ENCODE peak calls at places on chromosomes 16 and 17, in six cellular contexts. I, V, F, N, H and X are unnamed samples. For H3K4me1, the result is how much of the 10 kb centered on the place peaks cover.

GRCh38 chr17:28906276-28907051 is 3.6 kb upstream of the DHRS13 start:
- DNase-seq in V (no peak), H (no peak), F (no peak), I (no peak), N (no peak), X (no peak)

GRCh38 chr16:75252946-75253911 is 1.8 kb upstream of the BCAR1 start:
- DNase-seq in N (no peak), I (no peak), V (no peak), H (no peak), F (peak), X (no peak)

GRCh38 chr16:69323428-69323827 is 7.0 kb downstream of the PDF start:
- DNase-seq in N (no peak), F (no peak), H (no peak), I (no peak), V (no peak), X (no peak)

GRCh38 chr17:43900858-43901754 is 6.2 kb downstream of the MPP2 start:
- DNase-seq in N (no peak), I (no peak), H (no peak), F (no peak), V (peak), X (peak)

GRCh38 chr17:48293319-48294192 is 136.5 kb downstream of the SKAP1 start:
- DNase-seq in N (no peak), V (no peak), I (no peak), F (no peak), H (no peak), X (no peak)

GRCh38 chr17:81457396-81457795 is 55.2 kb downstream of the ACTG1 start:
- DNase-seq in H (no peak), N (no peak), V (no peak), F (no peak), I (peak), X (no peak)

GRCh38 chr17:6065351-6065750 is 4.8 kb upstream of the WSCD1 start:
- DNase-seq in I (no peak), H (no peak), F (no peak), N (no peak), V (no peak), X (no peak)

GRCh38 chr16:86626966-86627365 is 48.6 kb downstream of the FOXL1 start:
- DNase-seq in H (no peak), I (no peak), V (no peak), N (no peak), F (no peak), X (no peak)

GRCh38 chr17:79843475-79843916 is 4.3 kb upstream of the CBX4 start:
- DNase-seq in N (no peak), H (no peak), V (no peak), I (no peak), F (no peak), X (no peak)

GRCh38 chr16:68490829-68491575 is 42.7 kb upstream of the SMPD3 start:
- DNase-seq in F (peak), I (no peak), V (peak), N (no peak), H (no peak), X (no peak)

GRCh38 chr16:8552487-8553221 is 37.7 kb downstream of the TMEM114 start:
- DNase-seq in F (no peak), I (no peak), V (no peak), H (no peak), N (peak), X (no peak)

GRCh38 chr17:41133880-41134735 is 6.2 kb downstream of the KRTAP4-6 start:
- DNase-seq in F (peak), V (no peak), I (no peak), N (no peak), H (no peak), X (no peak)

GRCh38 chr17:38925263-38925995 is at the start of gene LASP1NB:
- DNase-seq in N (no peak), V (no peak), I (no peak), H (no peak), F (peak), X (peak)

GRCh38 chr17:80331820-80332219 is 71.2 kb downstream of the RNF213 start:
- DNase-seq in H (no peak), V (no peak), N (no peak), F (no peak), I (no peak), X (no peak)

GRCh38 chr17:15247891-15248529 is 17.1 kb downstream of the PMP22 start:
- DNase-seq in I (no peak), V (peak), H (no peak), N (no peak), F (no peak), X (no peak)

GRCh38 chr16:4316732-4317461 is 1.0 kb downstream of the GLIS2 start:
- DNase-seq in H (no peak), N (no peak), I (no peak), F (no peak), V (no peak), X (peak)

GRCh38 chr17:69485901-69486643 is 71.6 kb downstream of the MAP2K6 start:
- DNase-seq in N (no peak), H (no peak), I (no peak), V (no peak), F (peak), X (no peak)

GRCh38 chr16:6803171-6803570 is 529.5 kb upstream of the RBFOX1 start:
- DNase-seq in F (no peak), I (no peak), H (no peak), V (no peak), N (no peak), X (no peak)

GRCh38 chr17:48520631-48521045 is 10.2 kb downstream of the HOXB1 start:
- DNase-seq in N (no peak), H (no peak), V (no peak), F (peak), I (no peak), X (no peak)

GRCh38 chr16:56868175-56868574 is 3.2 kb downstream of the SLC12A3 start:
- DNase-seq in F (no peak), H (no peak), I (no peak), V (no peak), N (no peak), X (no peak)

GRCh38 chr17:41792835-41793748 is 6.6 kb upstream of the JUP start:
- DNase-seq in F (peak), I (peak), V (peak), H (no peak), N (peak), X (peak)

GRCh38 chr16:57316390-57317017 is 32.0 kb upstream of the PLLP start:
- DNase-seq in I (no peak), H (no peak), F (peak), V (peak), N (no peak), X (no peak)

GRCh38 chr17:14297161-14297851 is 3.6 kb upstream of the HS3ST3B1 start:
- DNase-seq in I (no peak), V (peak), F (no peak), H (no peak), N (peak), X (peak)

GRCh38 chr17:50337956-50338355 is 8.0 kb upstream of the XYLT2 start:
- DNase-seq in F (peak), I (peak), N (no peak), H (no peak), V (no peak), X (no peak)

GRCh38 chr17:978110-979093 is 1.2 kb downstream of the NXN start:
- DNase-seq in I (no peak), N (no peak), V (no peak), F (peak), H (no peak), X (peak)

GRCh38 chr17:4605826-4606225 is 21.5 kb downstream of the SMTNL2 start:
- DNase-seq in N (no peak), H (no peak), I (no peak), V (no peak), F (peak), X (no peak)

GRCh38 chr17:83053021-83053778 is 26.2 kb upstream of the METRNL start:
- DNase-seq in N (no peak), I (peak), H (no peak), F (peak), V (no peak), X (no peak)
- TF ChIP-seq SMC3 in N (no peak), I (no peak), H (no peak), F (no peak), V (no peak), X (no peak)

GRCh38 chr17:59428896-59429460 is 97.5 kb downstream of the YPEL2 start:
- DNase-seq in F (no peak), V (no peak), H (no peak), I (no peak), N (no peak), X (no peak)
- H3K4me1 ChIP-seq in F (under half), V (under half), H (under half), I (under half), N (half or more), X (under half)

DNA sequence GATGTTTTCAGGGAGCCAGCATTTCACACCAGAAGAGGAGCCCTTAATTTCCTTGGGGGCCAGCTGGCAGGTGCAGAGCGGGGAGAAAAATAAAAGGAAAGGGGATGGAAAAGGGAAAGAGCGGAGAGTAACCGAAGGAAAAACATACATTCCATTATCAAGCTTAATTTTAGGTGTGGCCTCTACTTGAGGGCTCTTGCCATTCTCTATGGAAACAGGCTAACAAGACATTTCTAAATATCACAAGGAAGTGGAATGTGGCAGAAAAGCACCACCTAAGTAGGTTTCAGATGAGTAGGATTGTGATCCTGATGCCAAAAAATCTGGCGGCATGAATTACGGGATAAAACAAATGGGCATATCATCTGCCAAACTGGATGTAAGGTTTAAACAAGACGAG is 970 bp upstream of the DYNC1LI2 start:
- DNase-seq in N (no peak), H (no peak), V (no peak), I (no peak), F (no peak), X (no peak)
- TF ChIP-seq SMC3 in N (no peak), H (no peak), V (no peak), I (no peak), F (no peak), X (no peak)

GRCh38 chr17:66330646-66331037 is 28.2 kb downstream of the PRKCA start:
- DNase-seq in H (no peak), N (no peak), F (no peak), I (no peak), V (no peak), X (no peak)

GRCh38 chr17:66322764-66323163 is 20.4 kb downstream of the PRKCA start:
- DNase-seq in V (no peak), I (no peak), F (no peak), N (no peak), H (no peak), X (no peak)

GRCh38 chr17:66331038-66331816 is 28.8 kb downstream of the PRKCA start:
- DNase-seq in V (no peak), I (peak), F (no peak), H (no peak), N (no peak), X (no peak)

DNA sequence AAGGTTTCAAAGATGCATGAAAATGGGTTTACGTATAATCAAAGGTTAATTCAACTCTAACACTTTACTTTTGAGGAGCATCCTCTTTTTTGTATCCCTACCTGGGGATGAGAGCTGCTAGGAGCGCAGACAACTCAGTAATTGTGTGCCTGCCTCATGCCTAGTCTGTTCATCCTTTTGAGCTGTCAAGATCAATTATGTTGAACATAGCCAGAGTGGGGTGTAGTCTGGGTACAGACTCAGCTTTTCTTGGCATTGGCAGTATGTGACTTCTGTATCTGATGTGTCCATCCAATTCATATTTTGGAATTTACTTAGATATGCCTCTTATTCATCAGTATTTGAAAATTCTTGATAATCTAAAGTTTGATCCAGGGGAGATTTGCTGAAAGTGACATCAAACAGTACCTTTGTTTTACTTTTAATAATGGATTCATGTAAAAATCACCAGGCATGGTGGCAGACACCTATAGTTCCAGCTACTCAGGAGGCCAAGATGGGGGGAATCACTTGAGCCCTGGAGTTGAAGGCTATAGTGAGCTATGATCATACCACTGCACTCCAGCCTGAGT is 24.1 kb downstream of the PRKCA start:
- DNase-seq in F (no peak), H (no peak), I (no peak), N (no peak), V (no peak), X (peak)
- H3K4me1 ChIP-seq in F (under half), H (under half), I (under half), N (under half), V (under half), X (under half)

GRCh38 chr17:63934391-63935112 is 2.4 kb upstream of the CD79B start:
- DNase-seq in I (no peak), V (no peak), F (no peak), N (no peak), H (no peak), X (peak)
- TF ChIP-seq SMC3 in I (no peak), V (no peak), F (no peak), N (no peak), H (no peak), X (no peak)

GRCh38 chr17:75845058-75845711 is 981 bp upstream of the UNC13D start:
- DNase-seq in I (peak), V (peak), N (peak), H (peak), F (peak), X (peak)

GRCh38 chr17:75845933-75846700 is 1.9 kb upstream of the UNC13D start:
- DNase-seq in V (no peak), N (no peak), F (no peak), I (no peak), H (no peak), X (no peak)

GRCh38 chr17:75848523-75849303 is 4.5 kb upstream of the UNC13D start:
- DNase-seq in H (no peak), V (peak), N (peak), F (peak), I (peak), X (peak)

GRCh38 chr17:75847595-75848522 is 3.7 kb upstream of the UNC13D start:
- DNase-seq in I (no peak), V (no peak), F (no peak), H (no peak), N (no peak), X (no peak)

DNA sequence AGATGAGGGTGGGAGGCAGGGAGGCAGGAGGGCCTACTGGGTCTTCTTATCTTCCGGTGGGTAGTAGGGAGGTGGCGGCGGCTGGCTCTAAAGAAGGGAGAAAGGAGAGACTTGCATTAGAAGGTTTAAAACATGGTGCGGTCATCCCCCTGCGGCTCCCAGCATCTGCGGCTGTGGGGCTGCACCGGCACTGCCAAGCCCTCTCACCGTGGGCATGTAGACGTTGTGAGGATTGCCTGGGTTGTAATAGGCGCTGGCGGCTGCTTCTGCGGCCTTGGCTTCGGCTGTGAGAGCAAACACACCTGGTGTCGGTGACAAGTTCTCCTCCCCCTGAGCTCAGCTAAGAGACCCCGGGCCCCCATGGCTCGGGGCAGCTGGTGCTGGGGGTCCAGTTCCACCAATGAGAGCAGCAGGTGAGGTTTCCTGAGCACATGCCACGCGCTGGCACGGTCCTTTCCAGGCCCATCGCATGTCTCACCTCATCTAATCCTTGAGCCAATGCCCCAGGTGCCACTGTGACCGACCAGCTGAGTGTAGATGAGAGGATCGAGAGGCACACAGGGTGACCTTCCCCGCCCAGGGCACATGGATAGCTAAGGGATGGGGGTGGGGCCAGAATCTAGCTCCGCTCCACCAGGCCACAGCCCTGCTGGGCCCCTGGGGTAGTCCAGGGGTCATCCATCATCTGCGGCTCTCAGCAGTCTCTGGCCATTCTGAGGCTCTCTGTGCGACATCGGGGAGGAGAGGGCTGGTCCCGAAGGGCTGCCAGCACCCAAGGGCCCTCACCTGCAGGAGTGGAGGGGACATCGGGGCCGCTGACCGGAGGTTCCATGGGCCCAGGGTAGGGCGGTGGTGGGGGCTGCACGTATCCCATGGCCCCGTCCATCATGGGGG is 2.7 kb upstream of the UNC13D start:
- DNase-seq in N (peak), I (no peak), F (no peak), H (no peak), V (no peak), X (no peak)
- H3K4me1 ChIP-seq in N (half or more), I (under half), F (under half), H (under half), V (under half), X (under half)

GRCh38 chr17:19247423-19247822 is 10.3 kb downstream of the EPN2 start:
- DNase-seq in V (no peak), F (no peak), N (no peak), I (no peak), H (no peak), X (peak)
- TF ChIP-seq SMC3 in V (no peak), F (no peak), N (no peak), I (no peak), H (no peak), X (no peak)

DNA sequence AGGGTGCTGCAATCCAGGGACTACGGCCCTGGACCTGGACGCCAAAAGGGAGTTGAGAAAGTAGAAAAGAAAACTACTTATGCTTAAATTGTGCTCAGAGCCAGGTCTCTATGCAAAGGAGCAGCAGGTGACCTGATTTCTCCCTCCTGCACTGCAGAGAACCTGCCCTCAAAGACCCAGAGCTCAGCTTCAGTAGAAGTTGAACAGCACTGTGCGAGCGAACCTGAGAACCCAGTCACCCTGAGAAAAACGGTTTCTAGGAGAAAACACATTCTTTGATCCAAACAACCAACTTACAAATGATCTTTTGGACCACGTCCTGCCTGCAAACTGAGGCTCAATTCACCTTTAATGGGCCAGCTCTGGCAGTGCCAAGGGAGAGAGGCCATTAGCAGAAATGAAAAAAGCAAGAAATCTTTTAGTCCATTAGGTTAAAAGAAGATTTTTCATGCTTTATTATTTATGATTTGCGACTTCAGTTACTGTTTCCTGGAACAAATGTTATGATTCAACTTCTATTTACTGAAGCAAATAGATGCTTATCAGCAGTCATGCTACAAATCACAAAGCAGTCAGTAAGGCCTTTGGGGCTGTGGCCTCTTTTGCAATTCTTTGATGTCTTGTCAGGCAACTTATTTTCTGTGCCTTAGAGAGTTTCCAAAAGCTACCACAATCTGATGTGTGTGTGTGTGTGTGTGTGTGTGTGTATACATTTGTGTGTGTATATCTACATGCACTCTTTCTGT is 65.7 kb upstream of the LRRC37A3 start:
- DNase-seq in H (no peak), F (peak), V (no peak), N (peak), I (peak), X (no peak)
- H3K4me1 ChIP-seq in H (under half), F (under half), V (under half), N (under half), I (under half), X (under half)